ENCODE peak calls at places on chromosomes 7 and 10, in five cellular contexts. X is gastrocnemius medialis, E is activated B cell treated with CpG ODN at 0.5 μM for 24 hours, M is cardiac fibroblast, F is adrenal gland. G is an unnamed sample.

GRCh38 chr7:112596981-112597380 is 116.2 kb downstream of the LSMEM1 start:
- DNase-seq in X (no peak), E (no peak), M (peak), F (no peak), G (no peak)

GRCh38 chr7:65430344-65431186 is 56.9 kb downstream of the ZNF92 start:
- DNase-seq in X (no peak), E (no peak), M (no peak), F (no peak), G (no peak)

GRCh38 chr10:72658696-72659400 is 33.0 kb upstream of the MICU1 start:
- DNase-seq in X (no peak), E (no peak), M (no peak), F (no peak), G (no peak)

GRCh38 chr10:60003709-60004191 is 97.4 kb upstream of the CCDC6 start:
- DNase-seq in X (no peak), E (no peak), M (no peak), F (no peak), G (no peak)

GRCh38 chr10:112756118-112756512 is 193.9 kb upstream of the TCF7L2 start:
- DNase-seq in X (no peak), E (no peak), M (no peak), F (no peak), G (no peak)

GRCh38 chr7:2465928-2466327 is 10.3 kb downstream of the GRIFIN start:
- DNase-seq in X (no peak), E (no peak), M (no peak), F (no peak), G (no peak)

GRCh38 chr10:118496525-118496924 is 98.9 kb downstream of the PRLHR start:
- DNase-seq in X (no peak), E (no peak), M (no peak), F (no peak), G (no peak)

GRCh38 chr10:69657417-69657816 is 27.4 kb downstream of the FAM241B start:
- DNase-seq in X (no peak), E (no peak), M (no peak), F (no peak), G (no peak)

GRCh38 chr10:74008212-74008731 is 10.4 kb downstream of the VCL start:
- DNase-seq in X (no peak), E (no peak), M (peak), F (no peak), G (no peak)

GRCh38 chr7:7673240-7673550 is 32.6 kb downstream of the UMAD1 start:
- DNase-seq in X (no peak), E (no peak), M (no peak), F (no peak), G (no peak)

GRCh38 chr7:47273088-47273487 is 308.8 kb downstream of the TNS3 start:
- DNase-seq in X (no peak), E (no peak), M (no peak), F (no peak), G (no peak)

GRCh38 chr7:95598511-95598910 is 2.2 kb upstream of the PDK4 start:
- DNase-seq in X (no peak), E (no peak), M (peak), F (no peak), G (no peak)

GRCh38 chr10:130963786-130964522 is 347.6 kb downstream of the TCERG1L start:
- DNase-seq in X (no peak), E (no peak), M (no peak), F (no peak), G (no peak)

GRCh38 chr7:107179326-107180163 is 10.7 kb downstream of the HBP1 start:
- DNase-seq in X (no peak), E (no peak), M (no peak), F (no peak), G (no peak)

GRCh38 chr7:30114536-30115258 is 20.1 kb upstream of the MTURN start:
- DNase-seq in X (no peak), E (no peak), M (no peak), F (no peak), G (no peak)

GRCh38 chr7:43577485-43577951 is 5.4 kb upstream of the STK17A start:
- DNase-seq in X (no peak), E (no peak), M (peak), F (no peak), G (no peak)

GRCh38 chr7:142356166-142356565 is 98.3 kb upstream of the PRSS58 start:
- DNase-seq in X (no peak), E (no peak), M (no peak), F (no peak), G (no peak)

GRCh38 chr10:87700031-87700796 is 40.5 kb downstream of the PAPSS2 start:
- DNase-seq in X (no peak), E (no peak), M (peak), F (no peak), G (no peak)

GRCh38 chr7:1497293-1497927 is 6.8 kb downstream of the INTS1 start:
- DNase-seq in X (no peak), E (no peak), M (no peak), F (no peak), G (no peak)

GRCh38 chr10:110003524-110003885 is 4.3 kb upstream of the ADD3 start:
- DNase-seq in X (no peak), E (no peak), M (no peak), F (no peak), G (no peak)

GRCh38 chr7:53744361-53744760 is 708.9 kb downstream of the POM121L12 start:
- DNase-seq in X (no peak), E (no peak), M (no peak), F (no peak), G (no peak)

GRCh38 chr10:70786799-70787415 is 1.7 kb upstream of the TBATA start:
- DNase-seq in X (no peak), E (no peak), M (no peak), F (no peak), G (no peak)

GRCh38 chr7:31065840-31066239 is 13.7 kb downstream of the ADCYAP1R1 start:
- DNase-seq in X (no peak), E (no peak), M (no peak), F (no peak), G (no peak)

GRCh38 chr10:108861181-108861754 is 1062.0 kb downstream of the XPNPEP1 start:
- DNase-seq in X (no peak), E (no peak), M (no peak), F (no peak), G (no peak)

GRCh38 chr10:57593983-57594573 is 673.6 kb downstream of the IPMK start:
- DNase-seq in X (no peak), E (no peak), M (no peak), F (no peak), G (no peak)
- TF ChIP-seq CTCF in X (no peak), E (no peak), M (peak), F (no peak), G (no peak)

DNA sequence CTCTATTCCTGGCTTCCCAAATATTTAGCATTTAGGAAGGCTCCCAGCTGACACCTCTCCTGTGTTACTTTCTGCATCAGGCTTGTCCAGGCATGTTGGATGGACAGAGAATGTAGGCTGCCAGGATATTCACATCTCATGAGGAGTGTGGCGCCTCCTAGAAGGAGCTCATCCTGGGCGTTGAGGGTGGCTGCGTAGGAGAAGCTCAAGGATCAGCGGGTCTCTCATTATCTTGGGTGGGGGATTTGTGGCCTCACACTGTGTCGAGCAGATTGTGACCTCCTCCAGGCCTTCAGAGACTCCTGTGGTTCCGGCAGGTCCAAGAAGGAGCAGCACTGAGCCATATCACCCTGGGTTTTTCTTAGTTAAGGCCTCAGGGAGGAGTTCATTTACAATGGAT is 8.6 kb upstream of the COBL start:
- DNase-seq in X (no peak), E (no peak), M (no peak), F (no peak), G (no peak)
- TF ChIP-seq CTCF in X (no peak), E (no peak), M (no peak), F (no peak), G (no peak)

GRCh38 chr7:157692156-157693011 is 355.6 kb downstream of the DNAJB6 start:
- DNase-seq in X (no peak), E (no peak), M (no peak), F (no peak), G (no peak)

GRCh38 chr7:157691521-157692155 is 354.8 kb downstream of the DNAJB6 start:
- DNase-seq in X (no peak), E (no peak), M (no peak), F (no peak), G (no peak)

GRCh38 chr7:157694389-157694665 is 357.5 kb downstream of the DNAJB6 start:
- DNase-seq in X (no peak), E (no peak), M (no peak), F (no peak), G (no peak)

GRCh38 chr7:157693071-157693520 is 356.3 kb downstream of the DNAJB6 start:
- DNase-seq in X (no peak), E (no peak), M (no peak), F (no peak), G (no peak)

DNA sequence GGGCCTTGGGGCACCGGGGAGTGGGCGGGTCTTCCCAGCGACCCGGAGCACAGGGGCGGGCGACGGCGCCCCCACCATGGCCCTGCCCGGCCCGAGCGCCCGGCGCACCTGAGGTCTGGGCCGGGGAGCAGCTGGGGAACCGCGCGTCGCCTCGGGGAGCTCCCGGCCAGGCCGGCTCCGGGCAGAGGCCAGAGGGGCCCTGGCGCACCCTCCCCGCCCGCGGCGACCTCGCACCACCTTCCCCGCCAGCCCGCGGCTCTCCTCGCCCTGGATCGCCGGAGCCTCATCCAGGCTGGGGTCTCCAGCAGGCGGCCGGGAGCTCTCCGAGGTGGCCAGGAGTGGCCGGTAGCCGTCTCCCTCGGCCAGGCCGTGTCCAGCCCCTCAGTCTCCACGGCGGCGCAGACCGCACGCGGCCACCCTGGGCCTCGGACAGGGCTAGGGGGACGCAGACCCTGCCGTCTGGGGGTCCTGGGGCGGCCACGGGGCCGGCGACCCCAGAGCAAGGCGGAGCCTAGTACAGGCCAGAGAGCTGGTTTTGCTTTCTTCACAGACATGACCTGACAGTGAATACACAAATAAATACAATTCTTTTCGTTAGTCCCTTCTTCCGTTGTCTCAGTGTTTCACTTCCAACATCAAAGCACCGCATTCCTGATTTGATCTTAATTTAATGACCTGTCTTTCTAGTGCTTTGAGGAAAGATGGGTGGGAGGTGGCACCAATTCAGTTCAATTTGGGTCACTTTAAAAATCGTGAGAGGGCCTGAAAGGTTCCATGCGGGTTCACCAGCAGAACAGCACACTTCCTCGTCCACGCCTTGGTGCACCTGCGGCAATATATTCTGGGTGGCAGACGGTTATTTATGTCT is 357.0 kb downstream of the DNAJB6 start:
- DNase-seq in X (no peak), E (no peak), M (no peak), F (no peak), G (no peak)
- TF ChIP-seq CTCF in X (no peak), E (no peak), M (no peak), F (no peak), G (no peak)

DNA sequence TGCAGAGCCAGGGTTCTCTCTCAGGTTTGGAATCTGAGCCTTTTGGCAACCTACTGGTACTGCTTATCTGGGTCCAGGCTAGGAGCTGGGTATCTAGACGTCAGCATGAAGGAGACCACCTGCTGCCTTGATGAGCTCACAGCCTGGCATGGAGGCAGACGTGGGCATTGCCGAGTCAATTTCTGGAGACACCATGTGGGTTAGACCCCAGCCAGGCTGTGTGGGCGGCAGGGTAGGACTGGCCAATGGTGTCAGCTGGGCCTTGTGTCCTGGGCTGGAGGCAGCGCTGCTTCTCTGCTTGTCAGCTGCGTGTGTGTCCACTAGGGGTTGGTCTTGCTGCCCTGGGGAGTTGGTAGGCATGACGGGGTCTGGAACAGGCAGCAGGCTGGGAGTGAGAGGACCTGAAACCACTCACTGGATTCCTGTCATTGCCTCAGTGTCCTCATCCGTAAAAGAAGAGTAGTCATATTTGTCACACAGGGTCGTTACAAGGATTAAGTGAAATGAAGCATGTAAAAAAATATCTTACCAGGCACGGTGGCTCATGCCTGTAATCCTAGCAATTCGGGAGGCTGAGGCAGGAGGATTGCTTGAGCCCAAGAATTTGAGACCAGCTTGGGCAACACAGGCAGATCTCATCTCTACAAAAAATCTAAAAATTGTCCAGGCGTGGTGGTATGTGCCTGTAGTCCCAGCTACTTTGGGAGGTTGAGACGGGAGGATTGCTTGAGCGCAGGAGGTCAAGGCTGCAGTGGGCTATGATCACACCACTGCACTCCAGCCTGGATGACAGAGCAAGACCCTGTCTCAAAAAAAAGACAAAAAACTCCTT is 31.7 kb upstream of the ANKRD2 start:
- DNase-seq in X (no peak), E (no peak), M (peak), F (no peak), G (no peak)
- TF ChIP-seq CTCF in X (peak), E (no peak), M (peak), F (no peak), G (no peak)